ENCODE peak calls at places on chromosome 5, in nine cellular contexts. K, A, Q, V, Y, Z, L, S and M are unnamed samples.

GRCh38 chr5:53333160-53333559 is 147.3 kb upstream of the FST start:
- DNase-seq in A (no peak), L (no peak), Y (peak; percentile 86), K (no peak), S (no peak), V (no peak), Z (no peak), Q (no peak), M (no peak)

GRCh38 chr5:108687599-108688220 is 60.0 kb upstream of the FER start:
- DNase-seq in A (no peak), Y (no peak), Z (no peak), K (no peak), Q (no peak), V (no peak), S (no peak), L (no peak), M (no peak)

GRCh38 chr5:36158144-36158543 is 6.2 kb downstream of the SKP2 start:
- DNase-seq in Z (no peak), S (no peak), Y (peak; percentile 21), A (no peak), K (peak; percentile 87), Q (no peak), L (peak; percentile 44), V (no peak), M (no peak)

GRCh38 chr5:132445640-132445923 is 45.0 kb downstream of the IRF1 start:
- DNase-seq in Y (no peak), Z (no peak), K (no peak), V (no peak), S (no peak), L (no peak), A (no peak), Q (no peak), M (no peak)

GRCh38 chr5:2579126-2579525 is 172.4 kb downstream of the IRX2 start:
- DNase-seq in Y (no peak), S (no peak), A (no peak), L (no peak), Q (no peak), Z (no peak), K (no peak), V (no peak), M (no peak)

GRCh38 chr5:133256276-133256675 is 204.5 kb downstream of the HSPA4 start:
- DNase-seq in Z (no peak), V (no peak), A (no peak), Y (no peak), S (no peak), Q (no peak), L (no peak), K (no peak), M (peak; percentile 65)

GRCh38 chr5:180704362-180704761 is 35.5 kb downstream of the OR2Y1 start:
- DNase-seq in K (peak; percentile 12), Z (no peak), Y (peak; percentile 3), L (no peak), A (no peak), S (no peak), V (no peak), Q (no peak), M (no peak)

GRCh38 chr5:134149571-134150303 is 27.0 kb downstream of the SKP1 start:
- DNase-seq in A (no peak), K (no peak), V (no peak), L (no peak), S (no peak), Z (no peak), Q (no peak), Y (peak; percentile 39), M (no peak)

GRCh38 chr5:80254767-80255424 is 952 bp downstream of the SERINC5 start:
- DNase-seq in L (peak; percentile 57), A (no peak), V (no peak), Q (no peak), S (no peak), K (no peak), Z (no peak), Y (peak; percentile 68), M (peak; percentile 45)

GRCh38 chr5:181217111-181217804 is 5.8 kb upstream of the TRIM41 start:
- DNase-seq in Y (peak; percentile 58), L (peak; percentile 47), S (peak; percentile 72), V (no peak), Q (no peak), A (peak; percentile 52), Z (no peak), K (peak; percentile 84), M (peak; percentile 28)

GRCh38 chr5:116557669-116558271 is 16.9 kb downstream of the SEMA6A start:
- DNase-seq in Q (no peak), L (peak; percentile 29), V (no peak), K (peak; percentile 52), A (no peak), Z (no peak), Y (peak; percentile 4), S (no peak), M (no peak)

GRCh38 chr5:73274870-73275756 is 102.1 kb downstream of the TMEM174 start:
- DNase-seq in K (no peak), Y (peak; percentile 36), Q (peak; percentile 58), V (no peak), L (no peak), A (peak; percentile 14), Z (peak; percentile 32), S (no peak), M (no peak)

GRCh38 chr5:97601651-97602050 is 418.6 kb upstream of the RIOK2 start:
- DNase-seq in Y (peak; percentile 16), A (no peak), V (no peak), L (peak; percentile 72), S (no peak), Z (no peak), Q (no peak), K (no peak), M (no peak)

GRCh38 chr5:58542709-58543108 is 40.2 kb upstream of the RAB3C start:
- DNase-seq in Z (no peak), Q (no peak), Y (no peak), S (no peak), V (no peak), K (no peak), L (peak; percentile 7), A (no peak), M (no peak)

GRCh38 chr5:162886717-162887116 is 550.7 kb upstream of the CCNG1 start:
- DNase-seq in K (no peak), Z (no peak), V (no peak), Y (no peak), A (no peak), Q (no peak), S (no peak), L (no peak), M (no peak)

GRCh38 chr5:98602534-98603112 is 170.8 kb upstream of the RGMB start:
- DNase-seq in V (no peak), Y (peak; percentile 18), L (no peak), Z (no peak), A (no peak), S (no peak), Q (no peak), K (no peak), M (no peak)

GRCh38 chr5:170597109-170597741 is 93.4 kb downstream of the KCNIP1 start:
- DNase-seq in S (no peak), K (peak; percentile 14), Q (peak; percentile 19), V (no peak), Z (peak; percentile 56), A (no peak), L (no peak), Y (peak; percentile 89), M (no peak)

GRCh38 chr5:146203872-146204192 is 427 bp downstream of the RBM27 start:
- DNase-seq in V (no peak), Z (no peak), A (no peak), Y (no peak), S (no peak), Q (no peak), L (no peak), K (no peak), M (no peak)

GRCh38 chr5:50300878-50301277 is 140.2 kb downstream of the EMB start:
- DNase-seq in Z (no peak), V (no peak), A (no peak), S (no peak), Y (no peak), K (no peak), L (no peak), Q (no peak), M (no peak)
- H3K4me1 ChIP-seq in Z (no peaks in the 10 kb centered on the region), V (no peaks in the 10 kb centered on the region), A (no peaks in the 10 kb centered on the region), S (no peaks in the 10 kb centered on the region), Y (no peaks in the 10 kb centered on the region), K (no peaks in the 10 kb centered on the region), L (no peaks in the 10 kb centered on the region), Q (no peaks in the 10 kb centered on the region), M (no peaks in the 10 kb centered on the region)

DNA sequence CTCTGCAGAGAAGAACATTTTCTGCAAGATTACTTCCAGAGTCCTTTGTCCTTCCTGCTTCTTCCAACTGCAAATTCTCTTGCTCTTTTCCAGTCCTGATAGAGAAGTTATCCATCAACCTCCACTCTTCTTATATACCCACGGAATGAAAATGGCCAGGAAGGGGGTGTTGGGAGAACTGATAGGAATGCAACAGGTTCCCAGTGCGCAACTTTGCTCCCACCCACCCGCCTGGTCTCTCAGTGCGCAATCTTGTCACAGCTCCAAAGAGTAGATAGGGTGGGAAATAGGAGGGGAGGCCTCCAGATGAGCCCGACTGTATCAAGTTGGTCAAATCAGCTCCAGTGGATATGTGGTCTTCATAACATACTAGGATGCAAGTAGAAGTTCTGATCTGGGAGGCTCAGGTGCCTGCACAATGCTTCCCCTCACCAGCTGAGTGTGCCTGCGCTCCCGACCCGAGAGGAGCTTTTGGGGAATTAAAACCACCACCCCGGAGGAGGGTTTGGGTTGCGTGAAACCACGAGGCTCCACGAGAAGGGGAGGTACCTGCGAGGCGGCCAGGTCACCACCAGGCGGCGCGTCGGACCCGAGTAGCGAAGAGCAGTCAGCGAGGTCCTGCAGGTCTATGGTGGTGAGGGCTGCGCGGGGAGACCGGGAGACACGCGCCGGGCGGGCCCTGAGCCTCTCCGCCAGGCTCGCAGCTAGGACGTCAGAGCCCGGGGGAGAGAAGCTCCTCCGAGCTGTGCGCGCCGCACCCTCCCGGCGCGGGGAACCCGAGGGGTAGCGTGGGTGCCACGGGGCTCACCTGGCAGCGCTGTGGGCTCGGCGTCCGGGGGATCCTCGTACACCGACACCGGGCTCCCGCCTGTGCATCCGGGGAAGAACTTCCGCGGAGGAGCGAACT is 835 bp downstream of the MCIDAS start:
- DNase-seq in Y (peak; percentile 37), V (no peak), A (peak; percentile 33), L (peak; percentile 51), Z (peak; percentile 32), Q (no peak), S (peak; percentile 69), K (peak; percentile 89), M (no peak)
- H3K4me3 ChIP-seq in Y (no peak overlapping the region), V (peak overlapping the region; percentile 74), A (peak overlapping the region; percentile 25), L (no peak overlapping the region), Z (peak overlapping the region; percentile 48), Q (no peak overlapping the region), S (no peak overlapping the region), K (peak overlapping the region; percentile 64), M (peak overlapping the region; percentile 53)

DNA sequence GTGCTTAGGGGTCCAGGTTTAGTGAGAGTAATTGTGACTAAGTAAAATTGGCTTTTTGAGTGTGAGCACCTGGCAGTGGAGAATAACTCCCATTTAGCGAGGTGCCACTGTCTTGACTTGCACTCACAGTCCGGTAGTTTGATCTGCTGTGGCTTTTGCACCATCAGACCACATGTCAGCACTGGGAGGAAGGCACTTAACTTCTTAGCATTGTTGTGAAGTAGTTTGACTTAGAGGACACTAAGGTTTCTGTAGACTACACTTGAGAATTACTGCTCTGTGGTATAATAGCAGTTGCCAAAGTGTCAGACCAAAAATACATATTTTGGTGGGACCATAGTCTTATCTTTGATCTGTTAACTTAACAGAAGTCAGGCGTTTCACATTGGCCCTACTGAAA is 63.6 kb downstream of the ICE1 start:
- DNase-seq in S (no peak), V (no peak), K (no peak), A (no peak), L (no peak), Z (no peak), Q (no peak), Y (no peak), M (no peak)
- H3K36me3 ChIP-seq in S (no peaks in the 10 kb centered on the region), V (no peaks in the 10 kb centered on the region), K (no peaks in the 10 kb centered on the region), A (peaks cover 52% of the 10 kb centered on the region), L (peaks cover 11% of the 10 kb centered on the region), Z (peaks cover 12% of the 10 kb centered on the region), Q (no peaks in the 10 kb centered on the region), Y (peaks cover 2% of the 10 kb centered on the region), M (peaks cover 9% of the 10 kb centered on the region)

GRCh38 chr5:95878417-95879323 is 56.1 kb upstream of the GLRX start:
- DNase-seq in A (no peak), L (no peak), Y (peak; percentile 36), Z (no peak), K (no peak), V (no peak), Q (no peak), S (no peak), M (no peak)
- H3K4me1 ChIP-seq in A (peaks cover 9% of the 10 kb centered on the region), L (no peaks in the 10 kb centered on the region), Y (no peaks in the 10 kb centered on the region), Z (no peaks in the 10 kb centered on the region), K (no peaks in the 10 kb centered on the region), V (peaks cover 9% of the 10 kb centered on the region), Q (no peaks in the 10 kb centered on the region), S (peaks cover 16% of the 10 kb centered on the region), M (no peaks in the 10 kb centered on the region)